ENCODE peak calls at places on chromosomes 5 and 9, in ten cellular contexts. Y, Z, T, H, L, U, M, W, A and X are unnamed samples. For H3K4me1, the result is how much of the 10 kb centered on the place peaks cover.

GRCh38 chr5:1547236-1547635 is 23.5 kb upstream of the LPCAT1 start:
- DNase-seq in Y (peak), Z (no peak), T (no peak), H (no peak), L (no peak), U (no peak), M (peak), W (no peak), A (no peak), X (peak)

GRCh38 chr5:6570530-6570929 is 62.3 kb downstream of the NSUN2 start:
- DNase-seq in Y (no peak), Z (no peak), T (no peak), H (no peak), L (no peak), U (no peak), M (no peak), W (no peak), A (no peak), X (no peak)

GRCh38 chr5:61263072-61263471 is 69.0 kb upstream of the ZSWIM6 start:
- DNase-seq in Y (no peak), Z (no peak), T (peak), H (no peak), L (peak), U (no peak), M (no peak), W (no peak), A (no peak), X (no peak)

GRCh38 chr5:139178948-139179347 is 19.2 kb downstream of the SIL1 start:
- DNase-seq in Y (peak), Z (peak), T (no peak), H (no peak), L (no peak), U (peak), M (no peak), W (peak), A (no peak), X (no peak)

GRCh38 chr5:159510282-159510681 is 180.0 kb upstream of the IL12B start:
- DNase-seq in Y (peak), Z (peak), T (no peak), H (peak), L (peak), U (peak), M (peak), W (peak), A (peak), X (no peak)

GRCh38 chr5:159441441-159441840 is 111.2 kb upstream of the IL12B start:
- DNase-seq in Y (peak), Z (peak), T (peak), H (peak), L (no peak), U (no peak), M (no peak), W (peak), A (no peak), X (no peak)

GRCh38 chr9:98634680-98635079 is 74.1 kb downstream of the GABBR2 start:
- DNase-seq in Y (no peak), Z (no peak), T (no peak), H (no peak), L (no peak), U (no peak), M (no peak), W (no peak), A (no peak), X (no peak)

GRCh38 chr9:108842610-108843295 is 13.0 kb downstream of the ACTL7B start:
- DNase-seq in Y (no peak), Z (no peak), T (no peak), H (no peak), L (no peak), U (no peak), M (no peak), W (peak), A (no peak), X (no peak)

GRCh38 chr9:89022902-89023301 is 31.6 kb downstream of the S1PR3 start:
- DNase-seq in Y (no peak), Z (no peak), T (no peak), H (no peak), L (peak), U (no peak), M (no peak), W (no peak), A (no peak), X (no peak)

GRCh38 chr9:116471093-116471906 is 215.8 kb upstream of the TRIM32 start:
- DNase-seq in Y (peak), Z (peak), T (no peak), H (no peak), L (no peak), U (no peak), M (no peak), W (peak), A (no peak), X (no peak)

GRCh38 chr5:3729631-3730030 is 134.0 kb downstream of the IRX1 start:
- DNase-seq in Y (no peak), Z (no peak), T (no peak), H (no peak), L (no peak), U (no peak), M (no peak), W (no peak), A (no peak), X (no peak)

GRCh38 chr5:80960531-80961375 is 590 bp downstream of the RASGRF2 start:
- DNase-seq in Y (peak), Z (no peak), T (no peak), H (peak), L (peak), U (peak), M (peak), W (peak), A (peak), X (no peak)

GRCh38 chr5:107516452-107517184 is 154.1 kb downstream of the EFNA5 start:
- DNase-seq in Y (no peak), Z (no peak), T (no peak), H (no peak), L (no peak), U (no peak), M (no peak), W (no peak), A (no peak), X (no peak)
- H3K4me1 ChIP-seq in Y (under half), Z (under half), T (under half), H (half or more), L (under half), U (under half), M (under half), W (half or more), A (under half), X (under half)

GRCh38 chr9:127966416-127967150 is 14.2 kb downstream of the EEIG1 start:
- DNase-seq in Y (no peak), Z (no peak), T (no peak), H (no peak), L (no peak), U (no peak), M (peak), W (no peak), A (no peak), X (no peak)

GRCh38 chr9:127968046-127968445 is 12.7 kb downstream of the EEIG1 start:
- DNase-seq in Y (no peak), Z (no peak), T (no peak), H (peak), L (no peak), U (peak), M (peak), W (no peak), A (no peak), X (peak)

GRCh38 chr9:127970401-127971313 is 10.1 kb downstream of the EEIG1 start:
- DNase-seq in Y (no peak), Z (no peak), T (peak), H (no peak), L (no peak), U (no peak), M (peak), W (no peak), A (no peak), X (no peak)

GRCh38 chr9:127967151-127967809 is 13.5 kb downstream of the EEIG1 start:
- DNase-seq in Y (no peak), Z (no peak), T (no peak), H (no peak), L (no peak), U (no peak), M (peak), W (no peak), A (no peak), X (no peak)

GRCh38 chr9:127968717-127969383 is 11.9 kb downstream of the EEIG1 start:
- DNase-seq in Y (peak), Z (no peak), T (no peak), H (peak), L (no peak), U (peak), M (no peak), W (no peak), A (no peak), X (no peak)
- H3K4me3 ChIP-seq in Y (no peak), Z (no peak), T (no peak), H (peak), L (no peak), U (no peak), M (no peak), W (no peak), A (no peak), X (no peak)

GRCh38 chr5:126124706-126125345 is 298.4 kb upstream of the GRAMD2B start:
- DNase-seq in Y (no peak), Z (no peak), T (no peak), H (no peak), L (no peak), U (no peak), M (no peak), W (peak), A (no peak), X (no peak)
- H3K4me1 ChIP-seq in Y (under half), Z (under half), T (under half), H (under half), L (under half), U (under half), M (under half), W (under half), A (under half), X (under half)

DNA sequence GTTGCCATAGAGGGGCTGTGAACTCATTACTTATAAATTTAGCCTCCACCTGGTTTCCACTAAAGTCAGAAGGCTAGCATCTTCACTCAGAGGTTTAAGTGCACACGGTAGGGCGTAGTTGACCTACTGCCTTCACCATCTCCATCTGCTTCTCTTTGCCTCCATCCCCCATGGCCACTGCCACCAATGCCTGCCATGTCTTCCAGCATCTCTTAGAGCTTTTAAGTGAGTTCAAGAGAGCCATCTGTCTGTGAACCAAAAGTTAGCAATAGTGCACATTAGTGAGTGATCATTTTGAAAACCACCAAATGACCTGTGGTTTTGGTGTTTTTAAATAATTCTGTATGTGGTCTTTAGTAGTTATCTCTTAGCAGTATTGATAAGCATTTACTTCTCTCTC is 102.0 kb downstream of the DMRTA1 start:
- DNase-seq in Y (no peak), Z (no peak), T (no peak), H (no peak), L (no peak), U (no peak), M (no peak), W (no peak), A (no peak), X (no peak)
- H3K4me3 ChIP-seq in Y (no peak), Z (no peak), T (no peak), H (no peak), L (no peak), U (no peak), M (no peak), W (no peak), A (no peak), X (no peak)

GRCh38 chr9:134390947-134391318 is 64.7 kb downstream of the RXRA start:
- DNase-seq in Y (no peak), Z (no peak), T (no peak), H (no peak), L (no peak), U (no peak), M (peak), W (no peak), A (no peak), X (no peak)
- H3K4me1 ChIP-seq in Y (half or more), Z (under half), T (under half), H (under half), L (half or more), U (under half), M (half or more), W (under half), A (half or more), X (under half)

DNA sequence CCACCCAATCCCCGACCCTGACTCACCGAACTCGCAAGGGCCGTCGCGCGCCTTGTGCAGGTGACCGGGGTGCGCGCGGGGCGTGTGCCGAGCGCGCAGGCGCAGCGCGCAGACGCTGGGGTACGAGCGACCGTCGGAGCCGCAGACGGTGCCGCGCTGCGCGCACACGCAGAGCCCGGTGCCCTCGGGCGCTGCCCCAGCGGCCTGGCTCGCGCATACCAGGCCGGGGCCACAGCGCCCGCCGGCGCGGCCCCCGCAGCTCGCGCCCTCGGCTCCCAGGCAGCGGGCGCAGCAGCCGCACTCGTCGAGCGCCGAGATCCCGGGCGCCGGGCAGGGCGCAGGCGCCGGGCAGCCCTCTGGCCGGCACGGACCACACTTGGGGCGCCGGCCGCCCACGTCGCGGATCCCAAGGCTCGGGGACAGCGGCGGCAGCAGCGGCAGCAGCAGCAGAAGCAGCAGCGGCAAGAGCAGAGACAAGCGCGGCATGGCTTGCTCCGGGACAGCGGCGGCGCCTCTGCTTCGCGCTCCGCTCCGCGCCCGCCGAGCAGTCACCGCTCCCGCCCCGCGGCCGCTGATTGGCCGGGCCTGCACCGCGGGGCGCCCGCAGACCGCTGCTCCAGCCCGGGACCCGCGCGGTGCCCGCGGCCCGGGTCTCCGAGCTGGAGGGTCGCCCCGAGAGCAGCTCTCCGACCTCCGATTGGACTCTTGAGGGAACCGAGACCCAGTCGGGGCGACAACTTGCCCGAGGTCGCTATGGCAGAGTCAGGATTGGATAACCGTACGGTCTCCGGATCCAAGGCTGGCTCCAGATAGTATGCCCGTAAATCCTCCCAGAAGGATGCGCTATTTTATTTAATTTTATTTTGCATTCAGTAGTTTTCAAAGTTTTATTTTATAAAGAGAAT is at the start of gene IGFBPL1:
- DNase-seq in Y (no peak), Z (no peak), T (peak), H (peak), L (no peak), U (no peak), M (no peak), W (peak), A (peak), X (no peak)
- H3K4me3 ChIP-seq in Y (peak), Z (peak), T (no peak), H (peak), L (peak), U (no peak), M (peak), W (peak), A (peak), X (peak)

GRCh38 chr5:154849261-154849660 is 1.1 kb downstream of the FAXDC2 start:
- DNase-seq in Y (no peak), Z (no peak), T (no peak), H (no peak), L (no peak), U (no peak), M (no peak), W (no peak), A (no peak), X (no peak)

GRCh38 chr5:154842689-154843530 is 7.5 kb downstream of the FAXDC2 start:
- DNase-seq in Y (no peak), Z (no peak), T (no peak), H (no peak), L (no peak), U (no peak), M (no peak), W (no peak), A (no peak), X (no peak)

GRCh38 chr5:154841273-154841661 is 9.1 kb downstream of the FAXDC2 start:
- DNase-seq in Y (no peak), Z (no peak), T (no peak), H (no peak), L (no peak), U (no peak), M (no peak), W (no peak), A (no peak), X (no peak)

GRCh38 chr5:154840435-154841272 is 9.7 kb downstream of the FAXDC2 start:
- DNase-seq in Y (no peak), Z (no peak), T (no peak), H (no peak), L (no peak), U (no peak), M (no peak), W (no peak), A (no peak), X (no peak)

GRCh38 chr5:154844800-154845199 is 5.6 kb downstream of the FAXDC2 start:
- DNase-seq in Y (no peak), Z (no peak), T (no peak), H (no peak), L (no peak), U (no peak), M (no peak), W (no peak), A (no peak), X (no peak)
- H3K4me1 ChIP-seq in Y (under half), Z (under half), T (under half), H (under half), L (half or more), U (under half), M (under half), W (under half), A (under half), X (under half)